ENCODE peak calls at places on chromosomes 13 and 19, in eight cellular contexts. One of them, this sample, is unnamed.

GRCh38 chr19:3075605-3076431 is 13.5 kb upstream of the TLE5 start:
- DNase-seq in cardiac muscle cell: peak
- DNase-seq in lung: peak
- DNase-seq in heart right ventricle: peak
- DNase-seq in uterus: peak
- DNase-seq in tibial artery: no peak
- DNase-seq in testis: peak
- DNase-seq in transverse colon: peak
- DNase-seq in this sample: no peak

GRCh38 chr13:97502192-97502591 is 68.2 kb downstream of the RAP2A start:
- DNase-seq in cardiac muscle cell: no peak
- DNase-seq in lung: no peak
- DNase-seq in heart right ventricle: no peak
- DNase-seq in uterus: no peak
- DNase-seq in tibial artery: peak
- DNase-seq in testis: peak
- DNase-seq in transverse colon: no peak
- DNase-seq in this sample: no peak

GRCh38 chr19:17841810-17842662 is 5.7 kb downstream of the JAK3 start:
- DNase-seq in cardiac muscle cell: peak
- DNase-seq in lung: peak
- DNase-seq in heart right ventricle: peak
- DNase-seq in uterus: peak
- DNase-seq in tibial artery: peak
- DNase-seq in testis: peak
- DNase-seq in transverse colon: peak
- DNase-seq in this sample: no peak

GRCh38 chr19:43555185-43555770 is 20.0 kb downstream of the XRCC1 start:
- DNase-seq in cardiac muscle cell: peak
- DNase-seq in lung: peak
- DNase-seq in heart right ventricle: no peak
- DNase-seq in uterus: peak
- DNase-seq in tibial artery: peak
- DNase-seq in testis: peak
- DNase-seq in transverse colon: peak
- DNase-seq in this sample: no peak

GRCh38 chr19:5895890-5896289 is 7.7 kb downstream of the NDUFA11 start:
- DNase-seq in cardiac muscle cell: no peak
- DNase-seq in lung: no peak
- DNase-seq in heart right ventricle: no peak
- DNase-seq in uterus: no peak
- DNase-seq in tibial artery: no peak
- DNase-seq in testis: no peak
- DNase-seq in transverse colon: no peak
- DNase-seq in this sample: no peak

GRCh38 chr19:19463348-19464117 is 51.8 kb downstream of the TSSK6 start:
- DNase-seq in cardiac muscle cell: no peak
- DNase-seq in lung: no peak
- DNase-seq in heart right ventricle: no peak
- DNase-seq in uterus: peak
- DNase-seq in tibial artery: peak
- DNase-seq in testis: no peak
- DNase-seq in transverse colon: no peak
- DNase-seq in this sample: no peak

GRCh38 chr19:35444735-35445134 is 3.3 kb upstream of the FFAR2 start:
- DNase-seq in cardiac muscle cell: no peak
- DNase-seq in lung: no peak
- DNase-seq in heart right ventricle: no peak
- DNase-seq in uterus: no peak
- DNase-seq in tibial artery: no peak
- DNase-seq in testis: no peak
- DNase-seq in transverse colon: no peak
- DNase-seq in this sample: no peak

GRCh38 chr13:87333599-87333998 is 337.6 kb upstream of the SLITRK5 start:
- DNase-seq in cardiac muscle cell: no peak
- DNase-seq in lung: no peak
- DNase-seq in heart right ventricle: no peak
- DNase-seq in uterus: no peak
- DNase-seq in tibial artery: no peak
- DNase-seq in testis: no peak
- DNase-seq in transverse colon: no peak
- DNase-seq in this sample: no peak

GRCh38 chr13:21354721-21355120 is 104.4 kb downstream of the ZDHHC20 start:
- DNase-seq in cardiac muscle cell: no peak
- DNase-seq in lung: no peak
- DNase-seq in heart right ventricle: no peak
- DNase-seq in uterus: no peak
- DNase-seq in tibial artery: no peak
- DNase-seq in testis: no peak
- DNase-seq in transverse colon: no peak
- DNase-seq in this sample: no peak

GRCh38 chr13:39273953-39274352 is 235.7 kb downstream of the NHLRC3 start:
- DNase-seq in cardiac muscle cell: peak
- DNase-seq in lung: no peak
- DNase-seq in heart right ventricle: no peak
- DNase-seq in uterus: no peak
- DNase-seq in tibial artery: no peak
- DNase-seq in testis: no peak
- DNase-seq in transverse colon: peak
- DNase-seq in this sample: no peak

GRCh38 chr19:18785179-18786124 is 5.7 kb downstream of the COMP start:
- DNase-seq in cardiac muscle cell: peak
- DNase-seq in lung: peak
- DNase-seq in heart right ventricle: peak
- DNase-seq in uterus: peak
- DNase-seq in tibial artery: peak
- DNase-seq in testis: peak
- DNase-seq in transverse colon: peak
- DNase-seq in this sample: no peak

GRCh38 chr13:113357529-113357928 is 6.4 kb downstream of the GRTP1 start:
- DNase-seq in cardiac muscle cell: no peak
- DNase-seq in lung: no peak
- DNase-seq in heart right ventricle: no peak
- DNase-seq in uterus: no peak
- DNase-seq in tibial artery: no peak
- DNase-seq in testis: no peak
- DNase-seq in transverse colon: no peak
- DNase-seq in this sample: no peak

GRCh38 chr19:14475251-14476073 is at the start of gene PTGER1:
- DNase-seq in cardiac muscle cell: peak
- DNase-seq in lung: no peak
- DNase-seq in heart right ventricle: no peak
- DNase-seq in uterus: no peak
- DNase-seq in tibial artery: no peak
- DNase-seq in testis: no peak
- DNase-seq in transverse colon: no peak
- DNase-seq in this sample: no peak

GRCh38 chr19:1861599-1862031 is 1.8 kb downstream of the KLF16 start:
- DNase-seq in cardiac muscle cell: no peak
- DNase-seq in lung: no peak
- DNase-seq in heart right ventricle: no peak
- DNase-seq in uterus: no peak
- DNase-seq in tibial artery: no peak
- DNase-seq in testis: no peak
- DNase-seq in transverse colon: no peak
- DNase-seq in this sample: no peak

GRCh38 chr13:55937180-55937579 is 1203.5 kb upstream of the PRR20A start:
- DNase-seq in cardiac muscle cell: no peak
- DNase-seq in lung: no peak
- DNase-seq in heart right ventricle: no peak
- DNase-seq in uterus: no peak
- DNase-seq in tibial artery: no peak
- DNase-seq in testis: no peak
- DNase-seq in transverse colon: no peak
- DNase-seq in this sample: no peak

GRCh38 chr19:49421039-49421877 is 2.0 kb downstream of the PTH2 start:
- DNase-seq in cardiac muscle cell: peak
- DNase-seq in lung: peak
- DNase-seq in heart right ventricle: peak
- DNase-seq in uterus: peak
- DNase-seq in tibial artery: peak
- DNase-seq in testis: peak
- DNase-seq in transverse colon: peak
- DNase-seq in this sample: no peak

GRCh38 chr19:6238256-6238642 is 41.5 kb downstream of the MLLT1 start:
- DNase-seq in cardiac muscle cell: no peak
- DNase-seq in lung: no peak
- DNase-seq in heart right ventricle: no peak
- DNase-seq in uterus: no peak
- DNase-seq in tibial artery: no peak
- DNase-seq in testis: no peak
- DNase-seq in transverse colon: no peak
- DNase-seq in this sample: no peak

GRCh38 chr13:52001120-52001731 is 10.0 kb downstream of the ATP7B start:
- DNase-seq in cardiac muscle cell: peak
- DNase-seq in lung: no peak
- DNase-seq in heart right ventricle: no peak
- DNase-seq in uterus: no peak
- DNase-seq in tibial artery: no peak
- DNase-seq in testis: no peak
- DNase-seq in transverse colon: no peak
- DNase-seq in this sample: no peak

GRCh38 chr19:45059258-45059965 is 16.9 kb downstream of the ZNF296 start:
- DNase-seq in cardiac muscle cell: peak
- DNase-seq in lung: peak
- DNase-seq in heart right ventricle: peak
- DNase-seq in uterus: peak
- DNase-seq in tibial artery: peak
- DNase-seq in testis: peak
- DNase-seq in transverse colon: peak
- DNase-seq in this sample: no peak

GRCh38 chr13:112133489-112134149 is 66.7 kb downstream of the SOX1 start:
- DNase-seq in cardiac muscle cell: no peak
- DNase-seq in lung: no peak
- DNase-seq in heart right ventricle: no peak
- DNase-seq in uterus: no peak
- DNase-seq in tibial artery: no peak
- DNase-seq in testis: no peak
- DNase-seq in transverse colon: no peak
- DNase-seq in this sample: peak

GRCh38 chr19:36009220-36009619 is 607 bp upstream of the SYNE4 start:
- DNase-seq in cardiac muscle cell: peak
- DNase-seq in lung: peak
- DNase-seq in heart right ventricle: peak
- DNase-seq in uterus: peak
- DNase-seq in tibial artery: peak
- DNase-seq in testis: peak
- DNase-seq in transverse colon: peak
- DNase-seq in this sample: no peak

GRCh38 chr19:39599116-39599515 is 3.2 kb upstream of the LGALS13 start:
- DNase-seq in cardiac muscle cell: peak
- DNase-seq in lung: no peak
- DNase-seq in heart right ventricle: peak
- DNase-seq in uterus: no peak
- DNase-seq in tibial artery: no peak
- DNase-seq in testis: peak
- DNase-seq in transverse colon: no peak
- DNase-seq in this sample: no peak

GRCh38 chr13:98972627-98973026 is 5.2 kb downstream of the DOCK9 start:
- DNase-seq in cardiac muscle cell: peak
- DNase-seq in lung: no peak
- DNase-seq in heart right ventricle: no peak
- DNase-seq in uterus: no peak
- DNase-seq in tibial artery: no peak
- DNase-seq in testis: no peak
- DNase-seq in transverse colon: no peak
- DNase-seq in this sample: no peak

GRCh38 chr13:43933378-43933777 is 53.7 kb downstream of the LACC1 start:
- DNase-seq in cardiac muscle cell: no peak
- DNase-seq in lung: no peak
- DNase-seq in heart right ventricle: no peak
- DNase-seq in uterus: no peak
- DNase-seq in tibial artery: no peak
- DNase-seq in testis: no peak
- DNase-seq in transverse colon: no peak
- DNase-seq in this sample: no peak

GRCh38 chr13:110306340-110306959 is 507 bp downstream of the COL4A1 start:
- DNase-seq in cardiac muscle cell: peak
- DNase-seq in lung: no peak
- DNase-seq in heart right ventricle: no peak
- DNase-seq in uterus: peak
- DNase-seq in tibial artery: no peak
- DNase-seq in testis: peak
- DNase-seq in transverse colon: no peak
- DNase-seq in this sample: peak

GRCh38 chr13:98333481-98333880 is 156.4 kb upstream of the RNF113B start:
- DNase-seq in cardiac muscle cell: no peak
- DNase-seq in lung: no peak
- DNase-seq in heart right ventricle: no peak
- DNase-seq in uterus: no peak
- DNase-seq in tibial artery: no peak
- DNase-seq in testis: no peak
- DNase-seq in transverse colon: no peak
- DNase-seq in this sample: peak

GRCh38 chr19:49553451-49554271 is 25.9 kb downstream of the RCN3 start:
- DNase-seq in cardiac muscle cell: no peak
- DNase-seq in lung: no peak
- DNase-seq in heart right ventricle: no peak
- DNase-seq in uterus: no peak
- DNase-seq in tibial artery: no peak
- DNase-seq in testis: no peak
- DNase-seq in transverse colon: peak
- DNase-seq in this sample: no peak

GRCh38 chr13:103395140-103395539 is 328.9 kb upstream of the SLC10A2 start:
- DNase-seq in cardiac muscle cell: no peak
- DNase-seq in lung: no peak
- DNase-seq in heart right ventricle: no peak
- DNase-seq in uterus: no peak
- DNase-seq in tibial artery: no peak
- DNase-seq in testis: no peak
- DNase-seq in transverse colon: no peak
- DNase-seq in this sample: no peak
- H3K4me3 ChIP-seq in cardiac muscle cell: no peak
- H3K4me3 ChIP-seq in lung: no peak
- H3K4me3 ChIP-seq in heart right ventricle: no peak
- H3K4me3 ChIP-seq in uterus: no peak
- H3K4me3 ChIP-seq in tibial artery: no peak
- H3K4me3 ChIP-seq in testis: no peak
- H3K4me3 ChIP-seq in transverse colon: no peak
- H3K4me3 ChIP-seq in this sample: no peak

GRCh38 chr13:48236528-48237353 is 3.7 kb downstream of the ITM2B start:
- DNase-seq in cardiac muscle cell: peak
- DNase-seq in lung: no peak
- DNase-seq in heart right ventricle: no peak
- DNase-seq in uterus: no peak
- DNase-seq in tibial artery: no peak
- DNase-seq in testis: no peak
- DNase-seq in transverse colon: no peak
- DNase-seq in this sample: no peak
- H3K27ac ChIP-seq in cardiac muscle cell: peak
- H3K27ac ChIP-seq in lung: no peak
- H3K27ac ChIP-seq in heart right ventricle: peak
- H3K27ac ChIP-seq in uterus: peak
- H3K27ac ChIP-seq in tibial artery: peak
- H3K27ac ChIP-seq in testis: peak
- H3K27ac ChIP-seq in transverse colon: peak
- H3K27ac ChIP-seq in this sample: peak

GRCh38 chr19:38209671-38210457 is 14.2 kb downstream of the DPF1 start:
- DNase-seq in cardiac muscle cell: peak
- DNase-seq in lung: peak
- DNase-seq in heart right ventricle: peak
- DNase-seq in uterus: peak
- DNase-seq in tibial artery: peak
- DNase-seq in testis: peak
- DNase-seq in transverse colon: peak
- DNase-seq in this sample: no peak
- H3K4me3 ChIP-seq in cardiac muscle cell: peak
- H3K4me3 ChIP-seq in lung: no peak
- H3K4me3 ChIP-seq in heart right ventricle: peak
- H3K4me3 ChIP-seq in uterus: no peak
- H3K4me3 ChIP-seq in tibial artery: peak
- H3K4me3 ChIP-seq in testis: no peak
- H3K4me3 ChIP-seq in transverse colon: no peak
- H3K4me3 ChIP-seq in this sample: peak

GRCh38 chr19:20662421-20663105 is 1.2 kb upstream of the ZNF626 start:
- DNase-seq in cardiac muscle cell: no peak
- DNase-seq in lung: no peak
- DNase-seq in heart right ventricle: no peak
- DNase-seq in uterus: no peak
- DNase-seq in tibial artery: no peak
- DNase-seq in testis: peak
- DNase-seq in transverse colon: no peak
- DNase-seq in this sample: no peak
- H3K27ac ChIP-seq in cardiac muscle cell: no peak
- H3K27ac ChIP-seq in lung: no peak
- H3K27ac ChIP-seq in heart right ventricle: no peak
- H3K27ac ChIP-seq in uterus: no peak
- H3K27ac ChIP-seq in tibial artery: no peak
- H3K27ac ChIP-seq in testis: no peak
- H3K27ac ChIP-seq in transverse colon: no peak
- H3K27ac ChIP-seq in this sample: no peak

This sample was measured in coronary artery.